ENCODE peak calls at places on chromosomes 7 and 10, in eight cellular contexts. C, L, Z, Y, K, G, D and P are unnamed samples.
A peak's percentile ranks its signal among the peaks of the same experiment; 100 is the strongest.

GRCh38 chr7:136953386-136953785 is 84.9 kb downstream of the CHRM2 start:
- DNase-seq in Y (no peak), L (peak; percentile 42), Z (no peak), K (no peak), D (peak; percentile 58), G (no peak), C (no peak), P (no peak)

GRCh38 chr10:132434405-132435005 is 37.5 kb downstream of the PWWP2B start:
- DNase-seq in G (peak; percentile 81), C (no peak), Z (no peak), L (no peak), K (peak; percentile 60), Y (no peak), D (no peak), P (peak; percentile 59)

GRCh38 chr7:120160166-120160565 is 112.8 kb upstream of the KCND2 start:
- DNase-seq in C (no peak), D (no peak), Z (no peak), L (no peak), K (no peak), Y (no peak), G (no peak), P (no peak)

GRCh38 chr7:130667593-130668257 is 823 bp downstream of the COPG2 start:
- DNase-seq in G (peak; percentile 21), Y (no peak), L (peak; percentile 9), Z (peak; percentile 88), C (no peak), K (peak; percentile 10), D (peak; percentile 26), P (no peak)

GRCh38 chr7:12434012-12434642 is 30.5 kb upstream of the VWDE start:
- DNase-seq in D (peak; percentile 33), K (no peak), C (no peak), Z (no peak), L (peak; percentile 26), Y (no peak), G (no peak), P (no peak)

GRCh38 chr7:96591900-96592676 is 117.6 kb downstream of the SEM1 start:
- DNase-seq in L (no peak), D (no peak), Z (no peak), G (no peak), C (no peak), Y (no peak), K (no peak), P (no peak)

GRCh38 chr7:99368750-99369389 is 5.7 kb upstream of the ARPC1B start:
- DNase-seq in G (no peak), D (no peak), C (no peak), Z (no peak), L (no peak), Y (no peak), K (no peak), P (no peak)

GRCh38 chr7:118041336-118041878 is 142.6 kb upstream of the LSM8 start:
- DNase-seq in G (no peak), L (no peak), Z (no peak), Y (no peak), K (no peak), D (no peak), C (no peak), P (no peak)

GRCh38 chr10:114010316-114010715 is 33.4 kb upstream of the ADRB1 start:
- DNase-seq in G (no peak), L (no peak), Z (no peak), K (no peak), Y (no peak), D (no peak), C (no peak), P (no peak)

GRCh38 chr10:3222068-3222467 is 49.5 kb upstream of the PITRM1 start:
- DNase-seq in D (no peak), G (no peak), L (peak; percentile 28), C (no peak), K (no peak), Y (no peak), Z (no peak), P (no peak)

GRCh38 chr7:43038229-43038628 is 74.2 kb upstream of the HECW1 start:
- DNase-seq in Z (no peak), D (peak; percentile 94), G (no peak), K (no peak), L (peak; percentile 66), Y (no peak), C (no peak), P (no peak)

GRCh38 chr7:46989247-46989646 is 592.7 kb downstream of the TNS3 start:
- DNase-seq in K (no peak), Y (no peak), C (no peak), G (no peak), Z (no peak), L (no peak), D (no peak), P (no peak)

GRCh38 chr10:116696919-116697318 is 45.4 kb downstream of the HSPA12A start:
- DNase-seq in Z (no peak), L (no peak), C (no peak), Y (no peak), G (no peak), K (no peak), D (no peak), P (no peak)

GRCh38 chr7:108384721-108385483 is 71.3 kb downstream of the NRCAM start:
- DNase-seq in L (no peak), Z (no peak), D (no peak), C (no peak), G (no peak), Y (no peak), K (no peak), P (no peak)

GRCh38 chr7:108771853-108772252 is 202.2 kb downstream of the DNAJB9 start:
- DNase-seq in D (no peak), Z (no peak), Y (no peak), G (no peak), L (no peak), K (no peak), C (no peak), P (no peak)

GRCh38 chr10:114487815-114488536 is 83.7 kb upstream of the AFAP1L2 start:
- DNase-seq in C (no peak), Y (no peak), D (no peak), L (no peak), Z (no peak), G (no peak), K (no peak), P (no peak)

GRCh38 chr7:157176771-157177170 is 38.0 kb downstream of the UBE3C start:
- DNase-seq in Z (no peak), Y (no peak), D (no peak), C (no peak), K (no peak), G (no peak), L (no peak), P (no peak)

GRCh38 chr7:92880212-92881090 is 44.1 kb upstream of the CDK6 start:
- DNase-seq in L (peak; percentile 9), Y (no peak), C (no peak), Z (peak; percentile 76), K (no peak), D (no peak), G (peak; percentile 24), P (peak; percentile 24)

GRCh38 chr10:48976208-48976607 is 36.6 kb upstream of the LRRC18 start:
- DNase-seq in Y (peak; percentile 65), G (peak; percentile 6), K (no peak), Z (no peak), D (peak; percentile 5), L (peak; percentile 4), C (no peak), P (no peak)

GRCh38 chr7:147436718-147437117 is 1153.8 kb upstream of the C7orf33 start:
- DNase-seq in L (no peak), Y (no peak), K (no peak), D (no peak), C (no peak), Z (no peak), G (no peak), P (no peak)

GRCh38 chr7:147428075-147428474 is 1162.5 kb upstream of the C7orf33 start:
- DNase-seq in Z (no peak), C (no peak), L (no peak), K (no peak), Y (no peak), D (no peak), G (no peak), P (no peak)

DNA sequence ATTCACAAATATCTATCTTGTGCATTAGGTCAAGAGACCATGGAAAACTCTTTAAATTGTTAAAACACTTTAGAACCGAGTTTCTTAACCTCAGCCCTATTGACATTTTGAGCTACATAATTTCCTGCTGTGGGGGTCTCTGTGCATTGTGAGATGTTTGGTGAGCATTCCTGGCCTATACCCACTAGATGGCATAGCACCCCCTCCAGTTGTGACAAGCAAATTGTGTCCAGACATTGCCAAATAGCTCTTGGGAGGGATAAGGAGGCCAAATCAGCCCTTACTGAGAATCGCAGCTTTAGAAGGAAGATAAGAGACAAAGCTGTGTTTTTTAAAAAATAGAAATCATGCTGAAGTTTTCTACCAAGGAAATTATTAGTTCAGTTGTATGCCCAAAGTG is 1158.5 kb upstream of the C7orf33 start:
- DNase-seq in Z (no peak), L (peak; percentile 25), D (peak; percentile 25), K (no peak), Y (no peak), G (no peak), C (no peak), P (no peak)
- TF ChIP-seq CTCF in Z (peak; percentile 75), L (peak; percentile 31), D (peak; percentile 32), K (no peak), Y (no peak), G (no peak), C (no peak), P (no peak)

GRCh38 chr7:30173058-30173897 is 38.5 kb downstream of the MTURN start:
- DNase-seq in Y (peak; percentile 25), G (no peak), K (peak; percentile 87), C (peak; percentile 41), D (peak; percentile 98), Z (peak; percentile 97), L (peak; percentile 92), P (peak; percentile 45)
- TF ChIP-seq CTCF in Y (no peak), G (no peak), K (no peak), C (no peak), D (peak; percentile 27), Z (peak; percentile 78), L (peak; percentile 40), P (no peak)

GRCh38 chr10:100562806-100563293 is 27.1 kb downstream of the HIF1AN start:
- DNase-seq in Z (no peak), G (peak; percentile 24), K (no peak), C (no peak), D (peak; percentile 70), Y (no peak), L (peak; percentile 38), P (no peak)
- TF ChIP-seq CTCF in Z (peak; percentile 45), G (no peak), K (no peak), C (no peak), D (peak; percentile 39), Y (no peak), L (peak; percentile 42), P (no peak)

GRCh38 chr10:86685893-86686632 is 17.8 kb downstream of the LDB3 start:
- DNase-seq in Y (no peak), G (no peak), Z (no peak), K (no peak), C (no peak), D (no peak), L (no peak), P (no peak)

GRCh38 chr10:86685416-86685815 is 17.1 kb downstream of the LDB3 start:
- DNase-seq in Z (no peak), L (no peak), D (no peak), C (no peak), Y (no peak), K (no peak), G (no peak), P (no peak)

GRCh38 chr10:86681722-86682386 is 13.5 kb downstream of the LDB3 start:
- DNase-seq in G (no peak), C (no peak), D (no peak), Z (no peak), Y (no peak), L (no peak), K (no peak), P (no peak)

GRCh38 chr10:86682675-86683074 is 14.4 kb downstream of the LDB3 start:
- DNase-seq in G (no peak), Y (no peak), L (no peak), C (no peak), Z (no peak), K (no peak), D (no peak), P (no peak)

GRCh38 chr10:86684305-86684704 is 16.0 kb downstream of the LDB3 start:
- DNase-seq in G (no peak), C (peak; percentile 59), K (no peak), Z (no peak), L (peak; percentile 18), Y (no peak), D (peak; percentile 28), P (no peak)
- TF ChIP-seq CTCF in G (no peak), C (no peak), K (no peak), Z (peak; percentile 81), L (peak; percentile 26), Y (peak; percentile 15), D (peak; percentile 46), P (no peak)